ENCODE peak calls at places on chromosomes 2 and 18, in eight cellular contexts. Z is heart left ventricle; C is spleen; W is bronchial epithelial cell; E is H1; I is AG09309; Q is CD8-positive, alpha-beta T cell; M is progenitor cell of endocrine pancreas. D is an unnamed sample.

GRCh38 chr2:203037026-203037425 is 22.4 kb downstream of the NBEAL1 start:
- DNase-seq in Q (no peak), E (no peak), Z (no peak), I (no peak), C (no peak), M (no peak), W (no peak), D (no peak)

GRCh38 chr18:64409511-64409910 is 260.6 kb upstream of the LINC00305 start:
- DNase-seq in W (peak), M (no peak), C (no peak), I (no peak), Z (no peak), Q (no peak), E (no peak), D (no peak)

GRCh38 chr2:217756375-217757107 is 246.3 kb downstream of the TNS1 start:
- DNase-seq in Q (peak), W (peak), I (no peak), Z (peak), E (peak), M (peak), C (peak), D (peak)

GRCh38 chr2:118686364-118686763 is 161.1 kb downstream of the EN1 start:
- DNase-seq in E (no peak), C (no peak), M (no peak), I (no peak), Z (no peak), Q (no peak), W (peak), D (no peak)

GRCh38 chr2:240427729-240428128 is 7.7 kb upstream of the GPC1 start:
- DNase-seq in I (no peak), C (no peak), Q (no peak), E (no peak), W (no peak), Z (no peak), M (peak), D (no peak)

GRCh38 chr2:219632758-219633101 is 5.3 kb downstream of the SLC4A3 start:
- DNase-seq in I (no peak), Q (no peak), W (no peak), C (peak), Z (no peak), E (no peak), M (no peak), D (no peak)

GRCh38 chr2:109378682-109379081 is 235.1 kb downstream of the SEPTIN10 start:
- DNase-seq in M (no peak), Q (no peak), W (no peak), I (no peak), C (peak), E (no peak), Z (no peak), D (peak)

GRCh38 chr2:112301171-112301584 is 25.8 kb downstream of the ZC3H6 start:
- DNase-seq in Q (no peak), C (no peak), E (no peak), I (peak), Z (no peak), W (peak), M (no peak), D (no peak)

GRCh38 chr2:219247678-219248642 is 2.7 kb downstream of the STK16 start:
- DNase-seq in C (peak), I (no peak), Z (no peak), W (no peak), M (no peak), E (no peak), Q (peak), D (no peak)

GRCh38 chr2:219204425-219205164 is 2.0 kb upstream of the ZFAND2B start:
- DNase-seq in C (peak), I (no peak), M (no peak), Z (no peak), Q (no peak), E (no peak), W (no peak), D (no peak)

GRCh38 chr18:6370886-6371635 is 43.6 kb downstream of the L3MBTL4 start:
- DNase-seq in I (no peak), Q (no peak), Z (no peak), W (no peak), M (no peak), C (no peak), E (no peak), D (no peak)

GRCh38 chr2:216234106-216234505 is 125.0 kb downstream of the XRCC5 start:
- DNase-seq in W (no peak), M (no peak), I (no peak), Q (no peak), Z (no peak), C (no peak), E (no peak), D (peak)

GRCh38 chr18:13808294-13809024 is 15.5 kb upstream of the MC5R start:
- DNase-seq in M (no peak), E (peak), I (no peak), C (no peak), Q (no peak), Z (no peak), W (no peak), D (no peak)

GRCh38 chr2:56034258-56034657 is 110.7 kb upstream of the EFEMP1 start:
- DNase-seq in I (no peak), M (no peak), Q (no peak), E (no peak), Z (no peak), C (no peak), W (peak), D (no peak)

GRCh38 chr2:127024769-127025356 is 82.1 kb downstream of the BIN1 start:
- DNase-seq in I (no peak), Z (no peak), M (peak), W (peak), E (peak), Q (no peak), C (peak), D (peak)

GRCh38 chr2:238601433-238602222 is 174.9 kb downstream of the ASB1 start:
- DNase-seq in E (no peak), M (no peak), W (no peak), C (no peak), I (peak), Z (peak), Q (no peak), D (no peak)

GRCh38 chr2:157430266-157430665 is 13.6 kb downstream of the CYTIP start:
- DNase-seq in Z (no peak), C (no peak), M (no peak), W (no peak), E (no peak), I (no peak), Q (no peak), D (no peak)

GRCh38 chr18:44996261-44996660 is 315.6 kb downstream of the SETBP1 start:
- DNase-seq in Z (no peak), W (no peak), M (no peak), Q (no peak), C (no peak), E (no peak), I (no peak), D (no peak)

GRCh38 chr18:63831080-63831788 is 56.0 kb downstream of the SERPINB7 start:
- DNase-seq in Q (no peak), M (no peak), W (no peak), Z (no peak), C (no peak), E (no peak), I (peak), D (no peak)

GRCh38 chr2:207135801-207136457 is 29.8 kb downstream of the KLF7 start:
- DNase-seq in Q (no peak), W (no peak), C (no peak), E (no peak), I (no peak), Z (no peak), M (no peak), D (no peak)

GRCh38 chr2:203678971-203679370 is 27.5 kb upstream of the CD28 start:
- DNase-seq in M (no peak), I (no peak), W (peak), C (no peak), Z (no peak), Q (no peak), E (no peak), D (no peak)

GRCh38 chr2:37871453-37872191 is 53.5 kb upstream of the RMDN2 start:
- DNase-seq in E (no peak), Z (no peak), M (no peak), W (peak), Q (no peak), I (peak), C (no peak), D (no peak)

GRCh38 chr2:201579536-201579935 is 63.8 kb downstream of the TMEM237 start:
- DNase-seq in W (no peak), E (no peak), C (no peak), Z (no peak), M (no peak), Q (no peak), I (no peak), D (no peak)

GRCh38 chr2:240231838-240232244 is 91.4 kb upstream of the OTOS start:
- DNase-seq in C (peak), Q (no peak), M (no peak), W (no peak), E (no peak), Z (peak), I (no peak), D (peak)

GRCh38 chr2:177667626-177668025 is 275.1 kb downstream of the AGPS start:
- DNase-seq in E (no peak), W (peak), M (no peak), I (no peak), C (no peak), Q (no peak), Z (peak), D (no peak)

GRCh38 chr18:74397572-74397971 is 59.5 kb downstream of the DIPK1C start:
- DNase-seq in W (no peak), I (no peak), M (no peak), Z (no peak), C (no peak), E (no peak), Q (no peak), D (no peak)

GRCh38 chr18:47150824-47151366 is 595 bp upstream of the HDHD2 start:
- DNase-seq in Z (peak), M (no peak), E (no peak), W (peak), Q (no peak), I (no peak), C (peak), D (no peak)

GRCh38 chr2:207008105-207008990 is 69.0 kb downstream of the CPO start:
- DNase-seq in Z (no peak), E (peak), I (no peak), M (no peak), W (peak), C (no peak), Q (no peak), D (no peak)

GRCh38 chr2:43737097-43737854 is 36.6 kb upstream of the DYNC2LI1 start:
- DNase-seq in E (no peak), W (peak), C (no peak), I (peak), Z (no peak), M (no peak), Q (no peak), D (no peak)

GRCh38 chr2:225894240-225894980 is 494.9 kb downstream of the NYAP2 start:
- DNase-seq in I (peak), M (no peak), E (no peak), Q (no peak), C (no peak), W (peak), Z (no peak), D (no peak)

GRCh38 chr2:74089816-74090745 is 57.6 kb downstream of the BOLA3 start:
- DNase-seq in Q (no peak), I (no peak), E (no peak), C (no peak), W (no peak), Z (no peak), M (no peak), D (peak)

GRCh38 chr2:126802774-126803421 is 95.8 kb upstream of the TEX51 start:
- DNase-seq in Q (no peak), W (no peak), Z (no peak), E (no peak), C (no peak), M (no peak), I (no peak), D (peak)

GRCh38 chr18:5285326-5285725 is 10.2 kb downstream of the ZBTB14 start:
- DNase-seq in Q (no peak), Z (no peak), I (no peak), M (no peak), E (no peak), C (no peak), W (no peak), D (no peak)

GRCh38 chr2:175309799-175310198 is 128.3 kb upstream of the ATP5MC3 start:
- DNase-seq in E (peak), Z (peak), W (peak), Q (no peak), C (no peak), I (peak), M (peak), D (no peak)
- TF ChIP-seq CTCF in E (peak), Z (peak), W (peak), Q (no peak), C (no peak), I (peak), M (peak), D (peak)

GRCh38 chr2:36322108-36322507 is 33.5 kb upstream of the CRIM1 start:
- DNase-seq in Q (no peak), W (peak), Z (no peak), I (peak), M (no peak), C (no peak), E (no peak), D (no peak)
- TF ChIP-seq CTCF in Q (no peak), W (peak), Z (peak), I (peak), M (peak), C (peak), E (no peak), D (peak)

GRCh38 chr2:212007972-212008371 is 530.6 kb downstream of the ERBB4 start:
- DNase-seq in C (no peak), Q (no peak), E (no peak), W (no peak), M (no peak), I (no peak), Z (no peak), D (no peak)

GRCh38 chr2:212001280-212001679 is 537.3 kb downstream of the ERBB4 start:
- DNase-seq in I (no peak), M (no peak), W (no peak), Q (no peak), E (no peak), C (no peak), Z (no peak), D (no peak)

GRCh38 chr2:212005077-212005671 is 533.4 kb downstream of the ERBB4 start:
- DNase-seq in E (peak), C (no peak), W (peak), M (no peak), Q (no peak), Z (peak), I (no peak), D (no peak)
- TF ChIP-seq CTCF in E (peak), C (no peak), W (peak), M (peak), Q (no peak), Z (peak), I (peak), D (peak)

GRCh38 chr2:224110811-224111210 is 71.7 kb upstream of the SERPINE2 start:
- DNase-seq in C (no peak), M (no peak), I (no peak), W (no peak), Q (no peak), Z (no peak), E (no peak), D (no peak)
- TF ChIP-seq CTCF in C (no peak), M (no peak), I (no peak), W (no peak), Q (no peak), Z (no peak), E (no peak), D (no peak)

GRCh38 chr2:120204417-120204816 is 18.8 kb downstream of the TMEM185B start:
- DNase-seq in W (no peak), Z (no peak), M (no peak), E (no peak), Q (no peak), C (peak), I (no peak), D (peak)

GRCh38 chr2:120203341-120204021 is 19.7 kb downstream of the TMEM185B start:
- DNase-seq in M (no peak), Q (no peak), C (peak), Z (no peak), E (no peak), W (no peak), I (no peak), D (peak)

GRCh38 chr2:120204022-120204405 is 19.2 kb downstream of the TMEM185B start:
- DNase-seq in Z (no peak), I (no peak), W (no peak), C (no peak), Q (no peak), E (no peak), M (no peak), D (peak)

GRCh38 chr2:120204945-120205670 is 18.1 kb downstream of the TMEM185B start:
- DNase-seq in I (no peak), C (no peak), Z (no peak), Q (no peak), M (no peak), E (no peak), W (no peak), D (peak)

GRCh38 chr2:120205901-120206581 is 17.2 kb downstream of the TMEM185B start:
- DNase-seq in E (no peak), Z (no peak), Q (no peak), M (peak), W (no peak), C (peak), I (no peak), D (peak)
- TF ChIP-seq CTCF in E (peak), Z (peak), Q (no peak), M (peak), W (peak), C (peak), I (peak), D (peak)

GRCh38 chr2:46365913-46366674 is 68.9 kb downstream of the EPAS1 start:
- DNase-seq in C (no peak), E (no peak), M (no peak), Q (no peak), I (no peak), Z (no peak), W (no peak), D (no peak)
- TF ChIP-seq CTCF in C (peak), E (no peak), M (peak), Q (no peak), I (peak), Z (peak), W (peak), D (peak)

GRCh38 chr2:9086465-9086864 is 83.0 kb upstream of the MBOAT2 start:
- DNase-seq in E (no peak), I (no peak), C (no peak), W (no peak), M (no peak), Z (no peak), Q (no peak), D (no peak)

GRCh38 chr2:9087151-9087681 is 83.7 kb upstream of the MBOAT2 start:
- DNase-seq in M (no peak), Z (no peak), I (no peak), E (no peak), C (no peak), Q (no peak), W (no peak), D (no peak)

GRCh38 chr2:9083287-9083686 is 79.8 kb upstream of the MBOAT2 start:
- DNase-seq in I (no peak), E (no peak), C (no peak), Q (no peak), W (no peak), Z (no peak), M (no peak), D (no peak)

GRCh38 chr2:9082158-9082557 is 78.7 kb upstream of the MBOAT2 start:
- DNase-seq in C (no peak), Q (no peak), I (no peak), E (no peak), W (peak), M (no peak), Z (no peak), D (no peak)

GRCh38 chr2:9085353-9085752 is 81.9 kb upstream of the MBOAT2 start:
- DNase-seq in C (no peak), E (no peak), W (no peak), Z (no peak), Q (no peak), M (no peak), I (no peak), D (no peak)
- TF ChIP-seq CTCF in C (no peak), E (no peak), W (no peak), Z (no peak), Q (no peak), M (no peak), I (no peak), D (no peak)

GRCh38 chr2:62410015-62410453 is 96.0 kb downstream of the TMEM17 start:
- DNase-seq in Z (no peak), W (no peak), E (no peak), C (no peak), Q (no peak), I (no peak), M (no peak), D (peak)
- TF ChIP-seq CTCF in Z (peak), W (no peak), E (no peak), C (no peak), Q (no peak), I (peak), M (no peak), D (peak)